ENCODE peak calls at places on chromosomes 16 and 17, in five cellular contexts. One of them, this sample, is unnamed.

GRCh38 chr17:9557356-9557755 is 18.3 kb downstream of the STX8 start:
- DNase-seq in Panc1: no peak
- DNase-seq in bronchial epithelial cell: no peak
- DNase-seq in PC-3: no peak
- DNase-seq in astrocyte of the spinal cord: no peak
- DNase-seq in this sample: no peak

GRCh38 chr17:76585048-76585648 is 512 bp downstream of the ST6GALNAC2 start:
- DNase-seq in PC-3: no peak
- DNase-seq in Panc1: no peak
- DNase-seq in astrocyte of the spinal cord: no peak
- DNase-seq in bronchial epithelial cell: no peak
- DNase-seq in this sample: no peak

GRCh38 chr16:48300391-48300856 is 53.1 kb upstream of the ABCC11 start:
- DNase-seq in PC-3: no peak
- DNase-seq in Panc1: no peak
- DNase-seq in astrocyte of the spinal cord: peak; percentile 82
- DNase-seq in bronchial epithelial cell: no peak
- DNase-seq in this sample: peak; percentile 66

GRCh38 chr16:76222853-76223252 is 54.3 kb upstream of the CNTNAP4 start:
- DNase-seq in Panc1: no peak
- DNase-seq in bronchial epithelial cell: no peak
- DNase-seq in astrocyte of the spinal cord: no peak
- DNase-seq in PC-3: no peak
- DNase-seq in this sample: no peak

GRCh38 chr17:13638855-13639458 is 37.2 kb upstream of the HS3ST3A1 start:
- DNase-seq in Panc1: no peak
- DNase-seq in astrocyte of the spinal cord: peak; percentile 78
- DNase-seq in bronchial epithelial cell: peak; percentile 57
- DNase-seq in PC-3: peak; percentile 46
- DNase-seq in this sample: peak; percentile 31

GRCh38 chr16:5412721-5413120 is 315.1 kb upstream of the EEF2KMT start:
- DNase-seq in Panc1: no peak
- DNase-seq in bronchial epithelial cell: no peak
- DNase-seq in PC-3: no peak
- DNase-seq in astrocyte of the spinal cord: no peak
- DNase-seq in this sample: no peak

GRCh38 chr17:1201132-1201702 is 21.4 kb upstream of the ABR start:
- DNase-seq in Panc1: no peak
- DNase-seq in PC-3: no peak
- DNase-seq in astrocyte of the spinal cord: no peak
- DNase-seq in bronchial epithelial cell: no peak
- DNase-seq in this sample: no peak

GRCh38 chr16:50198802-50199410 is 45.8 kb downstream of the TENT4B start:
- DNase-seq in PC-3: peak; percentile 9
- DNase-seq in astrocyte of the spinal cord: no peak
- DNase-seq in bronchial epithelial cell: peak; percentile 73
- DNase-seq in Panc1: no peak
- DNase-seq in this sample: no peak

GRCh38 chr16:29909398-29909797 is 9.1 kb downstream of the ASPHD1 start:
- DNase-seq in astrocyte of the spinal cord: no peak
- DNase-seq in PC-3: no peak
- DNase-seq in Panc1: no peak
- DNase-seq in bronchial epithelial cell: no peak
- DNase-seq in this sample: peak; percentile 87

GRCh38 chr16:4443986-4444385 is 18.3 kb downstream of the DNAJA3 start:
- DNase-seq in bronchial epithelial cell: no peak
- DNase-seq in PC-3: no peak
- DNase-seq in Panc1: no peak
- DNase-seq in astrocyte of the spinal cord: no peak
- DNase-seq in this sample: no peak

GRCh38 chr17:3529817-3530741 is 27.5 kb downstream of the TRPV3 start:
- DNase-seq in PC-3: no peak
- DNase-seq in astrocyte of the spinal cord: peak; percentile 28
- DNase-seq in Panc1: no peak
- DNase-seq in bronchial epithelial cell: no peak
- DNase-seq in this sample: no peak

GRCh38 chr16:3214904-3215600 is 19.9 kb downstream of the ZNF200 start:
- DNase-seq in astrocyte of the spinal cord: no peak
- DNase-seq in PC-3: no peak
- DNase-seq in bronchial epithelial cell: peak; percentile 14
- DNase-seq in Panc1: no peak
- DNase-seq in this sample: no peak

GRCh38 chr17:52710363-52710901 is 551.9 kb upstream of the CA10 start:
- DNase-seq in Panc1: no peak
- DNase-seq in astrocyte of the spinal cord: no peak
- DNase-seq in PC-3: no peak
- DNase-seq in bronchial epithelial cell: no peak
- DNase-seq in this sample: no peak

GRCh38 chr17:73231363-73231762 is 30.3 kb downstream of the CPSF4L start:
- DNase-seq in Panc1: no peak
- DNase-seq in PC-3: peak; percentile 35
- DNase-seq in astrocyte of the spinal cord: peak; percentile 22
- DNase-seq in bronchial epithelial cell: no peak
- DNase-seq in this sample: no peak

GRCh38 chr16:27321013-27321960 is 7.5 kb downstream of the IL4R start:
- DNase-seq in bronchial epithelial cell: peak; percentile 87
- DNase-seq in Panc1: no peak
- DNase-seq in astrocyte of the spinal cord: peak; percentile 45
- DNase-seq in PC-3: peak; percentile 77
- DNase-seq in this sample: peak; percentile 60

GRCh38 chr17:82396601-82397435 is 21.3 kb upstream of the HEXD start:
- DNase-seq in PC-3: no peak
- DNase-seq in bronchial epithelial cell: no peak
- DNase-seq in astrocyte of the spinal cord: peak; percentile 68
- DNase-seq in Panc1: no peak
- DNase-seq in this sample: peak; percentile 100

GRCh38 chr16:55955439-55955838 is 80.3 kb upstream of the CES5A start:
- DNase-seq in Panc1: no peak
- DNase-seq in bronchial epithelial cell: no peak
- DNase-seq in PC-3: no peak
- DNase-seq in astrocyte of the spinal cord: no peak
- DNase-seq in this sample: no peak

GRCh38 chr17:45261577-45262515 is at the start of gene SPATA32:
- DNase-seq in PC-3: peak; percentile 62
- DNase-seq in Panc1: no peak
- DNase-seq in bronchial epithelial cell: peak; percentile 40
- DNase-seq in astrocyte of the spinal cord: no peak
- DNase-seq in this sample: no peak

GRCh38 chr17:83054518-83055125 is 24.8 kb upstream of the METRNL start:
- DNase-seq in astrocyte of the spinal cord: no peak
- DNase-seq in PC-3: no peak
- DNase-seq in bronchial epithelial cell: no peak
- DNase-seq in Panc1: no peak
- DNase-seq in this sample: no peak

GRCh38 chr16:84574191-84574590 is 43.7 kb downstream of the COTL1 start:
- DNase-seq in bronchial epithelial cell: no peak
- DNase-seq in astrocyte of the spinal cord: no peak
- DNase-seq in PC-3: no peak
- DNase-seq in Panc1: no peak
- DNase-seq in this sample: no peak

GRCh38 chr16:77759821-77760220 is 28.5 kb upstream of the VAT1L start:
- DNase-seq in PC-3: no peak
- DNase-seq in astrocyte of the spinal cord: no peak
- DNase-seq in Panc1: no peak
- DNase-seq in bronchial epithelial cell: no peak
- DNase-seq in this sample: peak; percentile 10

GRCh38 chr17:1485311-1485747 is 7.2 kb downstream of the MYO1C start:
- DNase-seq in Panc1: no peak
- DNase-seq in PC-3: peak; percentile 17
- DNase-seq in astrocyte of the spinal cord: no peak
- DNase-seq in bronchial epithelial cell: no peak
- DNase-seq in this sample: no peak

GRCh38 chr17:75313941-75314550 is 24.8 kb upstream of the SLC25A19 start:
- DNase-seq in PC-3: no peak
- DNase-seq in Panc1: no peak
- DNase-seq in bronchial epithelial cell: peak; percentile 31
- DNase-seq in astrocyte of the spinal cord: no peak
- DNase-seq in this sample: no peak

GRCh38 chr16:2830355-2830695 is 222 bp downstream of the ZG16B start:
- DNase-seq in bronchial epithelial cell: no peak
- DNase-seq in PC-3: no peak
- DNase-seq in astrocyte of the spinal cord: no peak
- DNase-seq in Panc1: no peak
- DNase-seq in this sample: no peak

GRCh38 chr17:67842648-67843047 is 17.3 kb downstream of the BPTF start:
- DNase-seq in bronchial epithelial cell: no peak
- DNase-seq in Panc1: no peak
- DNase-seq in PC-3: peak; percentile 1
- DNase-seq in astrocyte of the spinal cord: no peak
- DNase-seq in this sample: no peak

GRCh38 chr16:30122621-30123160 is 329 bp downstream of the MAPK3 start:
- DNase-seq in PC-3: no peak
- DNase-seq in bronchial epithelial cell: no peak
- DNase-seq in Panc1: no peak
- DNase-seq in astrocyte of the spinal cord: peak; percentile 6
- DNase-seq in this sample: no peak

GRCh38 chr17:2335726-2336214 is 487 bp downstream of the TSR1 start:
- DNase-seq in bronchial epithelial cell: no peak
- DNase-seq in astrocyte of the spinal cord: no peak
- DNase-seq in Panc1: no peak
- DNase-seq in PC-3: no peak
- DNase-seq in this sample: no peak

GRCh38 chr17:13933597-13934276 is 135.6 kb upstream of the COX10 start:
- DNase-seq in PC-3: no peak
- DNase-seq in bronchial epithelial cell: no peak
- DNase-seq in Panc1: no peak
- DNase-seq in astrocyte of the spinal cord: no peak
- DNase-seq in this sample: no peak

GRCh38 chr17:51120357-51120738 is 320 bp downstream of the SPAG9 start:
- DNase-seq in PC-3: no peak
- DNase-seq in bronchial epithelial cell: peak; percentile 32
- DNase-seq in Panc1: no peak
- DNase-seq in astrocyte of the spinal cord: peak; percentile 38
- DNase-seq in this sample: no peak

GRCh38 chr16:64974381-64974780 is 147.5 kb downstream of the CDH11 start:
- DNase-seq in Panc1: no peak
- DNase-seq in PC-3: no peak
- DNase-seq in bronchial epithelial cell: no peak
- DNase-seq in astrocyte of the spinal cord: no peak
- DNase-seq in this sample: no peak

GRCh38 chr16:21184834-21185233 is 26.4 kb downstream of the LDAF1 start:
- DNase-seq in bronchial epithelial cell: peak; percentile 54
- DNase-seq in Panc1: no peak
- DNase-seq in PC-3: no peak
- DNase-seq in astrocyte of the spinal cord: no peak
- DNase-seq in this sample: peak; percentile 57

GRCh38 chr16:14462811-14463210 is 167.2 kb downstream of the PARN start:
- DNase-seq in PC-3: peak; percentile 6
- DNase-seq in Panc1: no peak
- DNase-seq in bronchial epithelial cell: peak; percentile 79
- DNase-seq in astrocyte of the spinal cord: peak; percentile 19
- DNase-seq in this sample: peak; percentile 88

DNA sequence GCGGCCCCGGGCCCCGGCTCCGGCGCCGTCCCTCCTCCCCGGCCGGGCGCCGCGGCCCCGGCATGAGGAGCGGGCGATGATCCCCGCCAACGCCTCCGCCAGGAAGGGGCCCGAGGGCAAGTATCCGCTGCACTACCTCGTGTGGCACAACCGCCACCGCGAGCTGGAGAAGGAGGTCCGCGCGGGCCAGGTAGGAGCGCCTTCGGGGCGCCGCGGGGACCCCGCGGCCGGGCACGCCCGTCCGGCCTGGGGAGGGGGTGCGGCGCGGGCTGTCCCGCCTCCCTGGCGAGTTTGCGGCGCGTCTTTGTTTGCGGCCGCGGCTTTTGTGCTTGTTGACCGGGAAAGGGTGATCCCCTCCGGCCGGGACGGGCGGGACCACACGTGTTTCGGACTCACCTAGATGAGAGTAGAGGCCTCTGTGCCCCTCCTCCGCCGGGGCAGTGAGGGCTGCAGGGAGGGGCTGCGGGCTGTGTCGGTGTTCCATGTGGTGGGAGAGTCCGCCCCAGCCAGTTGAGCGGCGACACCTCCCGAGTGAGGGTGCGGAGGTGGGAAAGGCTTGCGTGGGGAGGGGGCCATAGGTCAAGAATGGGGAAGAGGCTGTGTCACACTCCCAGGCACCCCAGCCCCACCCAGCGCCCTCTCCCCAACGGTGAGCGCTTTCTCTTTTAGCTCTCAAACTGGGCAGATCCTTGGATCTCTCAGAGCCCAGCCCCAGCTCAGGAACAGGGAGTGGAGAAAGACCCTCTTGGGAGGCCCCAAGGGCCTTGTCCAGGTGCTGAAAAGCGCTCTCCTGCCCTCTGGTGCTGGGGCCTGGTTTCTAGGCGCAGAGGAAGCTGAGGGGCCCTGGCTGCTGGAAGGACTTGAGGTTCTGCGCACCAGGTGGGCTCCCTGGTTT is 861 bp downstream of the ANKRD13B start:
- DNase-seq in bronchial epithelial cell: no peak
- DNase-seq in Panc1: no peak
- DNase-seq in PC-3: peak; percentile 6
- DNase-seq in astrocyte of the spinal cord: peak; percentile 22
- DNase-seq in this sample: no peak
- TF ChIP-seq CTCF in bronchial epithelial cell: peak; percentile 39
- TF ChIP-seq CTCF in Panc1: no peak
- TF ChIP-seq CTCF in PC-3: peak; percentile 37
- TF ChIP-seq CTCF in astrocyte of the spinal cord: peak; percentile 29
- TF ChIP-seq CTCF in this sample: peak; percentile 22

DNA sequence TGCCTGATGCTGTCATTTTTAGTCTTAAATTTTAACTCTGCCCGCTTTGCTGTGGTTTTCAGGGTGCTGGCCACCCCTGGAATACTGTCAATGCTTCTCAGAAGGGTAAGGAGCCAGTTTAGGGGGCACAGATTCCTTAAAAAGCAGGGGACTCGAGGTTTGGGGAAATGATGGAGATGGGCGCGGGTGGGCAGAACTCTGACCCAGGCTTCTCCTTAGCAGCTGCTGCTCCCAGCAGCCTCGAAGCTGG is 23.7 kb downstream of the STAT5A start:
- DNase-seq in astrocyte of the spinal cord: no peak
- DNase-seq in bronchial epithelial cell: no peak
- DNase-seq in PC-3: no peak
- DNase-seq in Panc1: no peak
- DNase-seq in this sample: no peak
- H3K4me3 ChIP-seq in astrocyte of the spinal cord: no peak overlapping the region
- H3K4me3 ChIP-seq in bronchial epithelial cell: no peak overlapping the region
- H3K4me3 ChIP-seq in PC-3: no peak overlapping the region
- H3K4me3 ChIP-seq in Panc1: no peak overlapping the region
- H3K4me3 ChIP-seq in this sample: no peak overlapping the region

DNA sequence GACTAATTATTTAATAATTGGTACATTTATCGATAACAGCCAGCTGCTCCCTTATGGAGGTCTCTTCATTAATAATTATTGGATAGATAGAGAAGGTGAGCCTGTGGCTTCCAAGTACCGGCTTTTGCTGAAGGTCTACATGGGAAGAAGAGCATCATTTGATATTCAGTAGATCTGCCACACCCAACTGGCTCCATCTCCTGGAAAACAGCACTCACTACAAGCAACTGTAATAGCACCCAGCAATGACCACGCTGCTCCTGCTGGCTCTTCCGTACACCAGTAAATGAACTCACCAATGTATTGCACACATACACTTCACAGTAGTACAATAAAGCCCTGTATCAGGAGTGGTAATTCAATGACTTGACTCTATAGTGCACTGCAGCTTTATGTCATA is 19.5 kb downstream of the MARVELD3 start:
- DNase-seq in bronchial epithelial cell: peak; percentile 46
- DNase-seq in astrocyte of the spinal cord: peak; percentile 25
- DNase-seq in PC-3: peak; percentile 50
- DNase-seq in Panc1: peak; percentile 22
- DNase-seq in this sample: peak; percentile 55
- TF ChIP-seq CTCF in bronchial epithelial cell: peak; percentile 59
- TF ChIP-seq CTCF in astrocyte of the spinal cord: peak; percentile 63
- TF ChIP-seq CTCF in PC-3: peak; percentile 58
- TF ChIP-seq CTCF in Panc1: peak; percentile 66
- TF ChIP-seq CTCF in this sample: peak; percentile 57

GRCh38 chr17:80546267-80546666 is 1.6 kb downstream of the RPTOR start:
- DNase-seq in Panc1: no peak
- DNase-seq in astrocyte of the spinal cord: no peak
- DNase-seq in PC-3: peak; percentile 35
- DNase-seq in bronchial epithelial cell: no peak
- DNase-seq in this sample: no peak
- H3K4me3 ChIP-seq in Panc1: peak overlapping the region; percentile 96
- H3K4me3 ChIP-seq in astrocyte of the spinal cord: no peak overlapping the region
- H3K4me3 ChIP-seq in PC-3: peak overlapping the region; percentile 93
- H3K4me3 ChIP-seq in bronchial epithelial cell: no peak overlapping the region
- H3K4me3 ChIP-seq in this sample: peak overlapping the region; percentile 15